ENCODE peak calls at places on chromosome 9, in six cellular contexts. One of them, this sample, is unnamed.

GRCh38 chr9:125103770-125104169 is 39.6 kb downstream of the SCAI start:
- DNase-seq in left ventricle myocardium inferior: no peak
- DNase-seq in CD8-positive, alpha-beta T cell: no peak
- DNase-seq in colonic mucosa: no peak
- DNase-seq in CD8-positive, alpha-beta memory T cell: no peak
- DNase-seq in pancreas: no peak
- DNase-seq in this sample: no peak

GRCh38 chr9:72145093-72145492 is 4.1 kb upstream of the GDA start:
- DNase-seq in left ventricle myocardium inferior: no peak
- DNase-seq in CD8-positive, alpha-beta T cell: no peak
- DNase-seq in colonic mucosa: no peak
- DNase-seq in CD8-positive, alpha-beta memory T cell: no peak
- DNase-seq in pancreas: no peak
- DNase-seq in this sample: no peak

GRCh38 chr9:107975426-107976010 is 485.9 kb upstream of the KLF4 start:
- DNase-seq in left ventricle myocardium inferior: no peak
- DNase-seq in CD8-positive, alpha-beta T cell: no peak
- DNase-seq in colonic mucosa: peak
- DNase-seq in CD8-positive, alpha-beta memory T cell: no peak
- DNase-seq in pancreas: no peak
- DNase-seq in this sample: no peak

GRCh38 chr9:137053944-137054931 is at the start of gene ENTPD2:
- DNase-seq in left ventricle myocardium inferior: no peak
- DNase-seq in CD8-positive, alpha-beta T cell: peak
- DNase-seq in colonic mucosa: peak
- DNase-seq in CD8-positive, alpha-beta memory T cell: no peak
- DNase-seq in pancreas: peak
- DNase-seq in this sample: no peak

GRCh38 chr9:129602598-129603415 is 18.1 kb downstream of the C9orf50 start:
- DNase-seq in left ventricle myocardium inferior: no peak
- DNase-seq in CD8-positive, alpha-beta T cell: no peak
- DNase-seq in colonic mucosa: no peak
- DNase-seq in CD8-positive, alpha-beta memory T cell: no peak
- DNase-seq in pancreas: no peak
- DNase-seq in this sample: no peak

GRCh38 chr9:27602107-27602836 is 29.0 kb upstream of the C9orf72 start:
- DNase-seq in left ventricle myocardium inferior: no peak
- DNase-seq in CD8-positive, alpha-beta T cell: no peak
- DNase-seq in colonic mucosa: no peak
- DNase-seq in CD8-positive, alpha-beta memory T cell: no peak
- DNase-seq in pancreas: no peak
- DNase-seq in this sample: no peak

GRCh38 chr9:34988218-34989055 is 1.1 kb upstream of the DNAJB5 start:
- DNase-seq in left ventricle myocardium inferior: peak
- DNase-seq in CD8-positive, alpha-beta T cell: peak
- DNase-seq in colonic mucosa: no peak
- DNase-seq in CD8-positive, alpha-beta memory T cell: peak
- DNase-seq in pancreas: no peak
- DNase-seq in this sample: peak

GRCh38 chr9:35322075-35322885 is 160.5 kb downstream of the UNC13B start:
- DNase-seq in left ventricle myocardium inferior: no peak
- DNase-seq in CD8-positive, alpha-beta T cell: no peak
- DNase-seq in colonic mucosa: no peak
- DNase-seq in CD8-positive, alpha-beta memory T cell: no peak
- DNase-seq in pancreas: no peak
- DNase-seq in this sample: no peak

GRCh38 chr9:126669108-126669507 is 55.4 kb downstream of the LMX1B start:
- DNase-seq in left ventricle myocardium inferior: no peak
- DNase-seq in CD8-positive, alpha-beta T cell: no peak
- DNase-seq in colonic mucosa: no peak
- DNase-seq in CD8-positive, alpha-beta memory T cell: no peak
- DNase-seq in pancreas: no peak
- DNase-seq in this sample: no peak

GRCh38 chr9:25029724-25030123 is 484.0 kb upstream of the IZUMO3 start:
- DNase-seq in left ventricle myocardium inferior: no peak
- DNase-seq in CD8-positive, alpha-beta T cell: no peak
- DNase-seq in colonic mucosa: no peak
- DNase-seq in CD8-positive, alpha-beta memory T cell: no peak
- DNase-seq in pancreas: no peak
- DNase-seq in this sample: no peak

GRCh38 chr9:100474950-100475276 is 2.0 kb downstream of the TMEFF1 start:
- DNase-seq in left ventricle myocardium inferior: no peak
- DNase-seq in CD8-positive, alpha-beta T cell: no peak
- DNase-seq in colonic mucosa: no peak
- DNase-seq in CD8-positive, alpha-beta memory T cell: no peak
- DNase-seq in pancreas: no peak
- DNase-seq in this sample: no peak

GRCh38 chr9:69173497-69173890 is 583 bp upstream of the TJP2 start:
- DNase-seq in left ventricle myocardium inferior: no peak
- DNase-seq in CD8-positive, alpha-beta T cell: no peak
- DNase-seq in colonic mucosa: no peak
- DNase-seq in CD8-positive, alpha-beta memory T cell: no peak
- DNase-seq in pancreas: no peak
- DNase-seq in this sample: no peak

GRCh38 chr9:126569036-126569435 is 44.7 kb upstream of the LMX1B start:
- DNase-seq in left ventricle myocardium inferior: no peak
- DNase-seq in CD8-positive, alpha-beta T cell: no peak
- DNase-seq in colonic mucosa: no peak
- DNase-seq in CD8-positive, alpha-beta memory T cell: no peak
- DNase-seq in pancreas: no peak
- DNase-seq in this sample: no peak

GRCh38 chr9:82488319-82488701 is 499.7 kb downstream of the SPATA31D1 start:
- DNase-seq in left ventricle myocardium inferior: no peak
- DNase-seq in CD8-positive, alpha-beta T cell: no peak
- DNase-seq in colonic mucosa: no peak
- DNase-seq in CD8-positive, alpha-beta memory T cell: no peak
- DNase-seq in pancreas: no peak
- DNase-seq in this sample: no peak

GRCh38 chr9:37953775-37954437 is 50.0 kb upstream of the SLC25A51 start:
- DNase-seq in left ventricle myocardium inferior: no peak
- DNase-seq in CD8-positive, alpha-beta T cell: no peak
- DNase-seq in colonic mucosa: no peak
- DNase-seq in CD8-positive, alpha-beta memory T cell: no peak
- DNase-seq in pancreas: no peak
- DNase-seq in this sample: no peak

GRCh38 chr9:110105107-110105506 is 102.9 kb downstream of the C9orf152 start:
- DNase-seq in left ventricle myocardium inferior: no peak
- DNase-seq in CD8-positive, alpha-beta T cell: no peak
- DNase-seq in colonic mucosa: no peak
- DNase-seq in CD8-positive, alpha-beta memory T cell: no peak
- DNase-seq in pancreas: no peak
- DNase-seq in this sample: no peak

GRCh38 chr9:108743901-108744371 is 111.8 kb downstream of the ACTL7B start:
- DNase-seq in left ventricle myocardium inferior: no peak
- DNase-seq in CD8-positive, alpha-beta T cell: no peak
- DNase-seq in colonic mucosa: no peak
- DNase-seq in CD8-positive, alpha-beta memory T cell: no peak
- DNase-seq in pancreas: no peak
- DNase-seq in this sample: no peak

GRCh38 chr9:126673689-126674364 is 60.1 kb downstream of the LMX1B start:
- DNase-seq in left ventricle myocardium inferior: no peak
- DNase-seq in CD8-positive, alpha-beta T cell: no peak
- DNase-seq in colonic mucosa: no peak
- DNase-seq in CD8-positive, alpha-beta memory T cell: no peak
- DNase-seq in pancreas: no peak
- DNase-seq in this sample: no peak

GRCh38 chr9:79220246-79220645 is 351.5 kb upstream of the TLE4 start:
- DNase-seq in left ventricle myocardium inferior: no peak
- DNase-seq in CD8-positive, alpha-beta T cell: no peak
- DNase-seq in colonic mucosa: no peak
- DNase-seq in CD8-positive, alpha-beta memory T cell: no peak
- DNase-seq in pancreas: no peak
- DNase-seq in this sample: no peak

GRCh38 chr9:91820949-91821880 is 128.8 kb downstream of the ROR2 start:
- DNase-seq in left ventricle myocardium inferior: no peak
- DNase-seq in CD8-positive, alpha-beta T cell: no peak
- DNase-seq in colonic mucosa: no peak
- DNase-seq in CD8-positive, alpha-beta memory T cell: no peak
- DNase-seq in pancreas: no peak
- DNase-seq in this sample: no peak

GRCh38 chr9:91824591-91825339 is 125.3 kb downstream of the ROR2 start:
- DNase-seq in left ventricle myocardium inferior: peak
- DNase-seq in CD8-positive, alpha-beta T cell: no peak
- DNase-seq in colonic mucosa: peak
- DNase-seq in CD8-positive, alpha-beta memory T cell: no peak
- DNase-seq in pancreas: no peak
- DNase-seq in this sample: no peak

GRCh38 chr9:91824151-91824550 is 125.9 kb downstream of the ROR2 start:
- DNase-seq in left ventricle myocardium inferior: no peak
- DNase-seq in CD8-positive, alpha-beta T cell: no peak
- DNase-seq in colonic mucosa: no peak
- DNase-seq in CD8-positive, alpha-beta memory T cell: no peak
- DNase-seq in pancreas: no peak
- DNase-seq in this sample: no peak

GRCh38 chr9:91825866-91826265 is 124.2 kb downstream of the ROR2 start:
- DNase-seq in left ventricle myocardium inferior: no peak
- DNase-seq in CD8-positive, alpha-beta T cell: no peak
- DNase-seq in colonic mucosa: no peak
- DNase-seq in CD8-positive, alpha-beta memory T cell: no peak
- DNase-seq in pancreas: no peak
- DNase-seq in this sample: no peak

GRCh38 chr9:91825422-91825821 is 124.6 kb downstream of the ROR2 start:
- DNase-seq in left ventricle myocardium inferior: no peak
- DNase-seq in CD8-positive, alpha-beta T cell: no peak
- DNase-seq in colonic mucosa: no peak
- DNase-seq in CD8-positive, alpha-beta memory T cell: no peak
- DNase-seq in pancreas: no peak
- DNase-seq in this sample: no peak
- H3K27ac ChIP-seq in left ventricle myocardium inferior: no peak
- H3K27ac ChIP-seq in CD8-positive, alpha-beta T cell: no peak
- H3K27ac ChIP-seq in colonic mucosa: no peak
- H3K27ac ChIP-seq in CD8-positive, alpha-beta memory T cell: no peak
- H3K27ac ChIP-seq in pancreas: no peak
- H3K27ac ChIP-seq in this sample: no peak

GRCh38 chr9:113511856-113512761 is 48.6 kb downstream of the RGS3 start:
- DNase-seq in left ventricle myocardium inferior: no peak
- DNase-seq in CD8-positive, alpha-beta T cell: peak
- DNase-seq in colonic mucosa: no peak
- DNase-seq in CD8-positive, alpha-beta memory T cell: peak
- DNase-seq in pancreas: peak
- DNase-seq in this sample: no peak
- H3K27ac ChIP-seq in left ventricle myocardium inferior: peak
- H3K27ac ChIP-seq in CD8-positive, alpha-beta T cell: peak
- H3K27ac ChIP-seq in colonic mucosa: peak
- H3K27ac ChIP-seq in CD8-positive, alpha-beta memory T cell: peak
- H3K27ac ChIP-seq in pancreas: peak
- H3K27ac ChIP-seq in this sample: no peak

DNA sequence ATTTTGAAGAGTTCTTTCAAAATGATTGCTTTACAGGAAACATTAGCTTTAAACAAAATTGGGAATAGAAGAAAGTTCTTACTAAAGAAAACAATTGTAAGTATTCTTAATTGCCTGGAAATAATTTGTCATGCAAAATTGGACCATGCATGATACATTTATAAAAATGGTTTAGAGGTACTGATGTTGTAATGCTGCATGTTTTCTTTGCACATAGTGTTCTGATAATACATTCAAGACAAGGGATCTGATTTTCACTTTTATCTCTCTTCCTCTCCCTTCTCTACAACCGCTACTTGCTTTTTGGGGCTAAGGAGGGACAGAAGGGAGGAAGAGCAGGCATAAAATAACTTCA is 211.6 kb upstream of the MPDZ start:
- DNase-seq in left ventricle myocardium inferior: no peak
- DNase-seq in CD8-positive, alpha-beta T cell: no peak
- DNase-seq in colonic mucosa: no peak
- DNase-seq in CD8-positive, alpha-beta memory T cell: no peak
- DNase-seq in pancreas: no peak
- DNase-seq in this sample: no peak
- H3K27ac ChIP-seq in left ventricle myocardium inferior: peak
- H3K27ac ChIP-seq in CD8-positive, alpha-beta T cell: no peak
- H3K27ac ChIP-seq in colonic mucosa: no peak
- H3K27ac ChIP-seq in CD8-positive, alpha-beta memory T cell: no peak
- H3K27ac ChIP-seq in pancreas: no peak
- H3K27ac ChIP-seq in this sample: no peak

DNA sequence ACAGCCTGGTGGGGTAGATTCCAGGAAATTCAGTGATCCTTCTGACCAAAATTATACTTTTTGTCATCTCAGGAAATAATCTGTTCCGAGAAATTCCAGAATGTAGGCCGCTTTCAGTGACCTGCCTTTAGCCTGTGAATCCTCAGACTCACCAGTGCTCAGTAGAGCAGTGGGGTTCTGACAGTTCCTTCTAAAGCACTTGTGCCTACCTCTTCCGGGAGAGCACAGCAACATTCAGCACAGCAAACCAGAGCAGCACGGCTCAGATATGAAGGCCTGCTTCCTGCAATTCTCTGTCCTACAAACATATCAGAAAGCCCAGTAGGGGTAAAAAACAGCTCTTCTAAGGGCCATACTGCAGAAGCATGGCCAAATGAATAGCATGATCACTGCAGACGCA is 15.0 kb downstream of the FANCC start:
- DNase-seq in left ventricle myocardium inferior: no peak
- DNase-seq in CD8-positive, alpha-beta T cell: no peak
- DNase-seq in colonic mucosa: no peak
- DNase-seq in CD8-positive, alpha-beta memory T cell: no peak
- DNase-seq in pancreas: no peak
- DNase-seq in this sample: no peak
- H3K27ac ChIP-seq in left ventricle myocardium inferior: no peak
- H3K27ac ChIP-seq in CD8-positive, alpha-beta T cell: no peak
- H3K27ac ChIP-seq in colonic mucosa: no peak
- H3K27ac ChIP-seq in CD8-positive, alpha-beta memory T cell: no peak
- H3K27ac ChIP-seq in pancreas: no peak
- H3K27ac ChIP-seq in this sample: no peak

GRCh38 chr9:9615086-9615485 is 997.7 kb downstream of the PTPRD start:
- DNase-seq in left ventricle myocardium inferior: no peak
- DNase-seq in CD8-positive, alpha-beta T cell: no peak
- DNase-seq in colonic mucosa: no peak
- DNase-seq in CD8-positive, alpha-beta memory T cell: no peak
- DNase-seq in pancreas: no peak
- DNase-seq in this sample: no peak
- H3K27ac ChIP-seq in left ventricle myocardium inferior: no peak
- H3K27ac ChIP-seq in CD8-positive, alpha-beta T cell: no peak
- H3K27ac ChIP-seq in colonic mucosa: no peak
- H3K27ac ChIP-seq in CD8-positive, alpha-beta memory T cell: no peak
- H3K27ac ChIP-seq in pancreas: no peak
- H3K27ac ChIP-seq in this sample: no peak

GRCh38 chr9:128081052-128081451 is 13.0 kb downstream of the SLC25A25 start:
- DNase-seq in left ventricle myocardium inferior: no peak
- DNase-seq in CD8-positive, alpha-beta T cell: no peak
- DNase-seq in colonic mucosa: no peak
- DNase-seq in CD8-positive, alpha-beta memory T cell: no peak
- DNase-seq in pancreas: no peak
- DNase-seq in this sample: no peak
- H3K27ac ChIP-seq in left ventricle myocardium inferior: peak
- H3K27ac ChIP-seq in CD8-positive, alpha-beta T cell: no peak
- H3K27ac ChIP-seq in colonic mucosa: peak
- H3K27ac ChIP-seq in CD8-positive, alpha-beta memory T cell: peak
- H3K27ac ChIP-seq in pancreas: peak
- H3K27ac ChIP-seq in this sample: no peak

GRCh38 chr9:4742246-4742645 is 1.2 kb upstream of the AK3 start:
- DNase-seq in left ventricle myocardium inferior: no peak
- DNase-seq in CD8-positive, alpha-beta T cell: no peak
- DNase-seq in colonic mucosa: no peak
- DNase-seq in CD8-positive, alpha-beta memory T cell: no peak
- DNase-seq in pancreas: no peak
- DNase-seq in this sample: no peak
- H3K27ac ChIP-seq in left ventricle myocardium inferior: peak
- H3K27ac ChIP-seq in CD8-positive, alpha-beta T cell: no peak
- H3K27ac ChIP-seq in colonic mucosa: peak
- H3K27ac ChIP-seq in CD8-positive, alpha-beta memory T cell: no peak
- H3K27ac ChIP-seq in pancreas: peak
- H3K27ac ChIP-seq in this sample: peak